ENCODE peak calls at places on chromosomes 5 and 9, in seven cellular contexts. U is C1 segment of cervical spinal cord; G is stimulated activated CD8-positive, alpha-beta memory T cell treated with anti-CD3 and anti-CD28 coated beads, Interleukin-15, amount 100 ng/mL, for 48 hours; K is CD8-positive, alpha-beta memory T cell; Z is RPMI7951; X is aorta; V is OCI-M1. J is an unnamed sample.

GRCh38 chr9:14433841-14434511 is 120.0 kb upstream of the NFIB start:
- DNase-seq in K (no peak), X (no peak), U (peak), Z (peak), V (peak), G (no peak), J (peak)

GRCh38 chr9:4796988-4797956 is 4.5 kb downstream of the RCL1 start:
- DNase-seq in U (no peak), X (no peak), Z (peak), K (no peak), G (no peak), V (peak), J (peak)

GRCh38 chr5:39267185-39267584 is 47.8 kb upstream of the FYB1 start:
- DNase-seq in Z (no peak), G (no peak), X (no peak), K (no peak), U (no peak), V (no peak), J (no peak)

GRCh38 chr5:115733607-115734006 is 82.9 kb downstream of the CDO1 start:
- DNase-seq in Z (no peak), X (no peak), V (no peak), K (no peak), U (no peak), G (no peak), J (no peak)

GRCh38 chr5:138354926-138355378 is 2.5 kb downstream of the KDM3B start:
- DNase-seq in U (no peak), G (peak), V (peak), X (no peak), Z (peak), K (peak), J (peak)

GRCh38 chr9:130042406-130042930 is 521 bp downstream of the FNBP1 start:
- DNase-seq in K (peak), U (peak), Z (no peak), X (peak), V (no peak), G (no peak), J (no peak)

GRCh38 chr5:178298283-178298807 is 65.7 kb upstream of the PHYKPL start:
- DNase-seq in U (no peak), K (no peak), V (no peak), G (no peak), Z (no peak), X (peak), J (no peak)

GRCh38 chr5:143554194-143554717 is 150.8 kb upstream of the NR3C1 start:
- DNase-seq in V (peak), K (no peak), Z (peak), X (no peak), G (no peak), U (no peak), J (no peak)

GRCh38 chr5:94025788-94026473 is 284.5 kb upstream of the POU5F2 start:
- DNase-seq in G (no peak), K (no peak), X (no peak), Z (no peak), U (no peak), V (no peak), J (no peak)

GRCh38 chr9:87766697-87767096 is 40.8 kb downstream of the CTSL start:
- DNase-seq in V (peak), K (no peak), X (no peak), G (no peak), Z (no peak), U (no peak), J (no peak)

GRCh38 chr9:92276223-92277007 is 17.1 kb downstream of the IARS1 start:
- DNase-seq in G (no peak), X (no peak), Z (peak), V (no peak), K (no peak), U (no peak), J (peak)

GRCh38 chr5:55582256-55582655 is 47.5 kb upstream of the PLPP1 start:
- DNase-seq in G (no peak), Z (no peak), X (no peak), U (no peak), K (no peak), V (peak), J (peak)

GRCh38 chr5:73544429-73545402 is 20.7 kb downstream of the ANKRA2 start:
- DNase-seq in G (no peak), K (no peak), X (no peak), U (no peak), V (no peak), Z (no peak), J (no peak)

GRCh38 chr9:38003946-38004808 is 64.8 kb downstream of the SHB start:
- DNase-seq in V (no peak), Z (no peak), K (no peak), G (no peak), X (peak), U (no peak), J (no peak)

GRCh38 chr9:16092627-16093091 is 539.8 kb downstream of the CCDC171 start:
- DNase-seq in X (no peak), U (no peak), V (no peak), Z (peak), G (no peak), K (no peak), J (no peak)

GRCh38 chr9:31103836-31104235 is 1280.6 kb upstream of the ACO1 start:
- DNase-seq in X (no peak), G (no peak), K (no peak), V (peak), U (no peak), Z (no peak), J (no peak)

GRCh38 chr5:123035320-123035949 is 1.1 kb downstream of the PPIC start:
- DNase-seq in K (no peak), X (peak), G (no peak), U (no peak), Z (peak), V (peak), J (peak)

GRCh38 chr9:132986114-132986513 is 7.6 kb downstream of the GFI1B start:
- DNase-seq in X (no peak), U (no peak), G (no peak), K (no peak), V (no peak), Z (no peak), J (no peak)

GRCh38 chr5:107669543-107670027 is 1.2 kb downstream of the EFNA5 start:
- DNase-seq in V (no peak), K (no peak), G (no peak), U (no peak), X (peak), Z (peak), J (no peak)

GRCh38 chr9:38313421-38313820 is 79.1 kb upstream of the ALDH1B1 start:
- DNase-seq in Z (no peak), G (no peak), V (no peak), U (no peak), K (no peak), X (no peak), J (no peak)

GRCh38 chr9:16213781-16214515 is 656.5 kb downstream of the BNC2 start:
- DNase-seq in X (peak), G (no peak), V (no peak), K (no peak), U (no peak), Z (peak), J (no peak)

GRCh38 chr5:35921930-35922329 is 16.5 kb downstream of the CAPSL start:
- DNase-seq in K (no peak), Z (no peak), G (no peak), X (no peak), V (no peak), U (no peak), J (no peak)

GRCh38 chr5:143061161-143061945 is 291.2 kb downstream of the ARHGAP26 start:
- DNase-seq in Z (peak), X (no peak), K (no peak), V (no peak), G (no peak), U (no peak), J (no peak)

GRCh38 chr5:14090290-14090689 is 52.9 kb upstream of the TRIO start:
- DNase-seq in K (no peak), V (no peak), G (no peak), Z (no peak), X (no peak), U (no peak), J (no peak)

GRCh38 chr5:56565693-56566092 is 249.7 kb upstream of the MAP3K1 start:
- DNase-seq in Z (no peak), K (no peak), V (no peak), X (no peak), U (peak), G (no peak), J (peak)

GRCh38 chr5:132072070-132072469 is 1.5 kb upstream of the CSF2 start:
- DNase-seq in V (no peak), Z (no peak), X (no peak), U (no peak), K (no peak), G (no peak), J (no peak)

GRCh38 chr5:74054139-74054538 is 428.1 kb downstream of the ARHGEF28 start:
- DNase-seq in V (no peak), U (no peak), G (no peak), Z (no peak), X (no peak), K (no peak), J (no peak)

GRCh38 chr9:94900222-94901018 is 173.9 kb downstream of the AOPEP start:
- DNase-seq in U (no peak), G (no peak), Z (peak), V (no peak), X (no peak), K (no peak), J (no peak)

GRCh38 chr5:136054133-136054996 is 25.6 kb downstream of the TGFBI start:
- DNase-seq in G (no peak), K (no peak), V (no peak), Z (peak), U (no peak), X (peak), J (no peak)

GRCh38 chr9:125999504-125999881 is 252.3 kb downstream of the PBX3 start:
- DNase-seq in Z (no peak), V (no peak), G (no peak), X (no peak), U (no peak), K (no peak), J (no peak)

GRCh38 chr9:95815153-95815552 is 60.3 kb upstream of the ERCC6L2 start:
- DNase-seq in G (no peak), V (no peak), X (no peak), K (no peak), U (no peak), Z (peak), J (no peak)

GRCh38 chr5:154627711-154628678 is 127.2 kb upstream of the LARP1 start:
- DNase-seq in Z (no peak), K (no peak), X (no peak), V (no peak), U (no peak), G (no peak), J (no peak)

GRCh38 chr5:163565492-163565891 is 60.1 kb downstream of the MAT2B start:
- DNase-seq in V (peak), X (no peak), G (no peak), U (no peak), Z (peak), K (no peak), J (peak)

J was measured in KBM-7.